ENCODE peak calls at places on chromosomes 5 and 9, in nine cellular contexts. X is H9, R is skeletal muscle cell, V is ACHN, O is germinal center, M is dermis microvascular lymphatic vessel endothelial cell, Y is upper lobe of right lung, L is esophagus squamous epithelium, U is left cardiac atrium. B is an unnamed sample.

GRCh38 chr5:66324357-66324756 is 180.3 kb downstream of the SREK1 start:
- DNase-seq in Y (no peak), O (no peak), X (no peak), U (peak), V (no peak), M (no peak), R (no peak), L (no peak), B (no peak)

GRCh38 chr9:13948037-13948436 is 365.9 kb downstream of the NFIB start:
- DNase-seq in X (no peak), L (no peak), R (no peak), Y (no peak), O (no peak), U (no peak), M (peak), V (no peak), B (no peak)

GRCh38 chr5:123454236-123454911 is 31.2 kb upstream of the CEP120 start:
- DNase-seq in O (no peak), L (no peak), U (no peak), V (no peak), M (no peak), R (no peak), Y (no peak), X (no peak), B (no peak)

GRCh38 chr5:181120311-181120710 is 10.7 kb downstream of the OR2V1 start:
- DNase-seq in L (no peak), V (no peak), R (no peak), X (no peak), M (no peak), O (no peak), Y (no peak), U (no peak), B (no peak)

GRCh38 chr9:79447760-79448159 is 124.0 kb upstream of the TLE4 start:
- DNase-seq in R (no peak), O (no peak), V (no peak), L (no peak), U (no peak), X (no peak), Y (no peak), M (no peak), B (no peak)

GRCh38 chr5:115297043-115297442 is 589 bp upstream of the CCDC112 start:
- DNase-seq in V (peak), L (no peak), Y (no peak), O (no peak), R (no peak), M (no peak), U (no peak), X (no peak), B (no peak)

GRCh38 chr9:91817493-91818225 is 132.4 kb downstream of the ROR2 start:
- DNase-seq in Y (no peak), L (no peak), O (no peak), V (no peak), R (peak), M (no peak), X (peak), U (no peak), B (no peak)

GRCh38 chr5:39835371-39835770 is 410.6 kb upstream of the DAB2 start:
- DNase-seq in O (no peak), M (no peak), R (no peak), X (no peak), L (no peak), Y (no peak), V (no peak), U (no peak), B (no peak)

GRCh38 chr9:137025120-137025966 is 2.7 kb downstream of the ABCA2 start:
- DNase-seq in R (no peak), O (peak), V (no peak), L (no peak), M (no peak), X (peak), U (no peak), Y (no peak), B (no peak)

GRCh38 chr5:148113243-148113642 is 49.5 kb downstream of the SPINK5 start:
- DNase-seq in Y (no peak), L (no peak), O (no peak), M (no peak), V (no peak), R (no peak), X (no peak), U (no peak), B (no peak)

GRCh38 chr5:43658499-43658898 is 55.5 kb downstream of the NNT start:
- DNase-seq in O (no peak), R (peak), U (no peak), M (no peak), L (no peak), Y (no peak), V (no peak), X (no peak), B (no peak)

GRCh38 chr9:16680965-16681658 is 189.4 kb downstream of the BNC2 start:
- DNase-seq in L (no peak), M (no peak), O (no peak), V (no peak), Y (no peak), U (no peak), R (no peak), X (no peak), B (no peak)

GRCh38 chr5:65480306-65480865 is 1.3 kb downstream of the ADAMTS6 start:
- DNase-seq in L (no peak), O (no peak), X (no peak), U (peak), R (peak), V (peak), M (peak), Y (peak), B (no peak)

GRCh38 chr9:16197578-16198370 is 644.9 kb downstream of the CCDC171 start:
- DNase-seq in V (no peak), O (no peak), X (no peak), L (no peak), M (no peak), U (no peak), R (no peak), Y (no peak), B (no peak)

GRCh38 chr9:120927125-120928014 is 774 bp upstream of the TRAF1 start:
- DNase-seq in M (no peak), O (no peak), U (no peak), R (no peak), X (no peak), L (no peak), Y (no peak), V (no peak), B (no peak)

GRCh38 chr9:99867968-99868367 is 38.5 kb upstream of the STX17 start:
- DNase-seq in Y (no peak), L (no peak), U (no peak), V (no peak), M (no peak), R (no peak), O (no peak), X (no peak), B (no peak)

GRCh38 chr9:4875559-4875958 is 82.8 kb downstream of the RCL1 start:
- DNase-seq in L (no peak), X (no peak), M (no peak), U (no peak), Y (no peak), R (no peak), V (no peak), O (no peak), B (no peak)

GRCh38 chr9:129221979-129222635 is 44.0 kb upstream of the IER5L start:
- DNase-seq in R (no peak), Y (no peak), U (no peak), V (no peak), L (no peak), O (no peak), M (no peak), X (peak), B (no peak)

GRCh38 chr9:130918870-130919558 is 20.0 kb downstream of the FIBCD1 start:
- DNase-seq in O (no peak), Y (no peak), V (no peak), U (no peak), M (no peak), L (no peak), X (no peak), R (no peak), B (no peak)

GRCh38 chr9:78406146-78406545 is 109.2 kb downstream of the PSAT1 start:
- DNase-seq in X (no peak), U (no peak), O (no peak), V (no peak), R (no peak), L (no peak), Y (no peak), M (no peak), B (no peak)

GRCh38 chr9:21653091-21653490 is 149.3 kb upstream of the MTAP start:
- DNase-seq in X (no peak), L (no peak), V (no peak), Y (no peak), M (no peak), R (no peak), U (no peak), O (no peak), B (no peak)

GRCh38 chr9:98796364-98797101 is at the start of gene ANKS6:
- DNase-seq in Y (peak), X (peak), R (no peak), U (peak), L (no peak), M (no peak), V (peak), O (peak), B (peak)

GRCh38 chr5:79974896-79975295 is 16.2 kb downstream of the MTX3 start:
- DNase-seq in U (no peak), V (peak), O (no peak), X (no peak), Y (no peak), L (no peak), R (no peak), M (no peak), B (peak)

GRCh38 chr5:113199122-113199905 is 222.7 kb downstream of the DCP2 start:
- DNase-seq in V (no peak), Y (no peak), L (no peak), R (peak), O (no peak), M (no peak), U (no peak), X (no peak), B (no peak)

GRCh38 chr5:170937914-170938313 is 76.1 kb downstream of the RANBP17 start:
- DNase-seq in M (no peak), U (no peak), X (no peak), O (no peak), Y (no peak), R (no peak), V (no peak), L (no peak), B (no peak)

GRCh38 chr5:123753349-123754166 is 241.6 kb downstream of the CSNK1G3 start:
- DNase-seq in V (no peak), M (no peak), X (no peak), R (no peak), L (no peak), O (no peak), Y (no peak), U (no peak), B (no peak)

GRCh38 chr9:132937463-132937901 is 6.9 kb downstream of the TSC1 start:
- DNase-seq in R (no peak), U (no peak), Y (no peak), M (no peak), X (no peak), V (no peak), O (no peak), L (no peak), B (no peak)

GRCh38 chr9:121360975-121361374 is 9.1 kb downstream of the STOM start:
- DNase-seq in Y (no peak), X (no peak), M (no peak), V (no peak), R (peak), U (no peak), O (no peak), L (no peak), B (peak)

GRCh38 chr5:171580506-171581265 is 161.2 kb downstream of the FGF18 start:
- DNase-seq in O (no peak), R (peak), X (no peak), V (no peak), U (no peak), L (no peak), M (no peak), Y (no peak), B (no peak)

GRCh38 chr5:150781706-150782614 is 3.4 kb downstream of the SMIM3 start:
- DNase-seq in V (no peak), M (no peak), Y (no peak), R (peak), O (no peak), U (peak), L (no peak), X (peak), B (no peak)

B was measured in HTR-8/SVneo.